ENCODE peak calls at places on chromosome 22, in ten cellular contexts. One of them, this sample, is unnamed. For H3K9me3, the result is how much of the 10 kb centered on the place peaks cover.

GRCh38 chr22:28989035-28989464 is 72.6 kb downstream of the C22orf31 start:
- DNase-seq in ovary: no peak
- DNase-seq in H1: no peak
- DNase-seq in GM12878: no peak
- DNase-seq in transverse colon: no peak
- DNase-seq in endothelial cell of umbilical vein: no peak
- DNase-seq in prostate gland: no peak
- DNase-seq in IMR-90: no peak
- DNase-seq in sigmoid colon: no peak
- DNase-seq in esophagus squamous epithelium: no peak
- DNase-seq in this sample: no peak

GRCh38 chr22:34760276-34761008 is 305.5 kb upstream of the ISX start:
- DNase-seq in ovary: no peak
- DNase-seq in H1: no peak
- DNase-seq in GM12878: no peak
- DNase-seq in transverse colon: no peak
- DNase-seq in endothelial cell of umbilical vein: no peak
- DNase-seq in prostate gland: no peak
- DNase-seq in IMR-90: no peak
- DNase-seq in sigmoid colon: no peak
- DNase-seq in esophagus squamous epithelium: no peak
- DNase-seq in this sample: no peak

GRCh38 chr22:19886605-19887250 is 32.1 kb upstream of the GNB1L start:
- DNase-seq in ovary: no peak
- DNase-seq in H1: no peak
- DNase-seq in GM12878: no peak
- DNase-seq in transverse colon: no peak
- DNase-seq in endothelial cell of umbilical vein: peak
- DNase-seq in prostate gland: no peak
- DNase-seq in IMR-90: peak
- DNase-seq in sigmoid colon: no peak
- DNase-seq in esophagus squamous epithelium: no peak
- DNase-seq in this sample: no peak

GRCh38 chr22:17971711-17972110 is 52.6 kb downstream of the MICAL3 start:
- DNase-seq in ovary: no peak
- DNase-seq in H1: no peak
- DNase-seq in GM12878: no peak
- DNase-seq in transverse colon: no peak
- DNase-seq in endothelial cell of umbilical vein: no peak
- DNase-seq in prostate gland: no peak
- DNase-seq in IMR-90: no peak
- DNase-seq in sigmoid colon: no peak
- DNase-seq in esophagus squamous epithelium: no peak
- DNase-seq in this sample: no peak

GRCh38 chr22:48855593-48856307 is 971.9 kb downstream of the BRD1 start:
- DNase-seq in ovary: no peak
- DNase-seq in H1: no peak
- DNase-seq in GM12878: no peak
- DNase-seq in transverse colon: no peak
- DNase-seq in endothelial cell of umbilical vein: no peak
- DNase-seq in prostate gland: no peak
- DNase-seq in IMR-90: no peak
- DNase-seq in sigmoid colon: no peak
- DNase-seq in esophagus squamous epithelium: no peak
- DNase-seq in this sample: no peak

GRCh38 chr22:40463727-40464126 is 93.3 kb downstream of the SGSM3 start:
- DNase-seq in ovary: no peak
- DNase-seq in H1: no peak
- DNase-seq in GM12878: no peak
- DNase-seq in transverse colon: no peak
- DNase-seq in endothelial cell of umbilical vein: no peak
- DNase-seq in prostate gland: no peak
- DNase-seq in IMR-90: no peak
- DNase-seq in sigmoid colon: no peak
- DNase-seq in esophagus squamous epithelium: no peak
- DNase-seq in this sample: no peak

GRCh38 chr22:21450320-21450831 is 16.8 kb upstream of the TMEM191C start:
- DNase-seq in ovary: no peak
- DNase-seq in H1: no peak
- DNase-seq in GM12878: no peak
- DNase-seq in transverse colon: no peak
- DNase-seq in endothelial cell of umbilical vein: no peak
- DNase-seq in prostate gland: peak
- DNase-seq in IMR-90: no peak
- DNase-seq in sigmoid colon: peak
- DNase-seq in esophagus squamous epithelium: no peak
- DNase-seq in this sample: peak

GRCh38 chr22:23218867-23219251 is 38.5 kb downstream of the BCR start:
- DNase-seq in ovary: no peak
- DNase-seq in H1: no peak
- DNase-seq in GM12878: no peak
- DNase-seq in transverse colon: peak
- DNase-seq in endothelial cell of umbilical vein: peak
- DNase-seq in prostate gland: no peak
- DNase-seq in IMR-90: peak
- DNase-seq in sigmoid colon: no peak
- DNase-seq in esophagus squamous epithelium: no peak
- DNase-seq in this sample: no peak

GRCh38 chr22:18975434-18976196 is 39.5 kb upstream of the PRODH start:
- DNase-seq in ovary: no peak
- DNase-seq in H1: no peak
- DNase-seq in GM12878: no peak
- DNase-seq in transverse colon: no peak
- DNase-seq in endothelial cell of umbilical vein: no peak
- DNase-seq in prostate gland: no peak
- DNase-seq in IMR-90: no peak
- DNase-seq in sigmoid colon: no peak
- DNase-seq in esophagus squamous epithelium: no peak
- DNase-seq in this sample: no peak

GRCh38 chr22:28963362-28963761 is 80.0 kb downstream of the ZNRF3 start:
- DNase-seq in ovary: no peak
- DNase-seq in H1: no peak
- DNase-seq in GM12878: no peak
- DNase-seq in transverse colon: no peak
- DNase-seq in endothelial cell of umbilical vein: no peak
- DNase-seq in prostate gland: no peak
- DNase-seq in IMR-90: no peak
- DNase-seq in sigmoid colon: no peak
- DNase-seq in esophagus squamous epithelium: no peak
- DNase-seq in this sample: no peak

GRCh38 chr22:39729141-39729934 is 158.8 kb downstream of the CACNA1I start:
- DNase-seq in ovary: no peak
- DNase-seq in H1: no peak
- DNase-seq in GM12878: no peak
- DNase-seq in transverse colon: no peak
- DNase-seq in endothelial cell of umbilical vein: no peak
- DNase-seq in prostate gland: no peak
- DNase-seq in IMR-90: no peak
- DNase-seq in sigmoid colon: no peak
- DNase-seq in esophagus squamous epithelium: no peak
- DNase-seq in this sample: no peak

GRCh38 chr22:23756891-23757290 is 2.7 kb upstream of the VPREB3 start:
- DNase-seq in ovary: no peak
- DNase-seq in H1: no peak
- DNase-seq in GM12878: no peak
- DNase-seq in transverse colon: no peak
- DNase-seq in endothelial cell of umbilical vein: no peak
- DNase-seq in prostate gland: no peak
- DNase-seq in IMR-90: no peak
- DNase-seq in sigmoid colon: no peak
- DNase-seq in esophagus squamous epithelium: no peak
- DNase-seq in this sample: no peak

DNA sequence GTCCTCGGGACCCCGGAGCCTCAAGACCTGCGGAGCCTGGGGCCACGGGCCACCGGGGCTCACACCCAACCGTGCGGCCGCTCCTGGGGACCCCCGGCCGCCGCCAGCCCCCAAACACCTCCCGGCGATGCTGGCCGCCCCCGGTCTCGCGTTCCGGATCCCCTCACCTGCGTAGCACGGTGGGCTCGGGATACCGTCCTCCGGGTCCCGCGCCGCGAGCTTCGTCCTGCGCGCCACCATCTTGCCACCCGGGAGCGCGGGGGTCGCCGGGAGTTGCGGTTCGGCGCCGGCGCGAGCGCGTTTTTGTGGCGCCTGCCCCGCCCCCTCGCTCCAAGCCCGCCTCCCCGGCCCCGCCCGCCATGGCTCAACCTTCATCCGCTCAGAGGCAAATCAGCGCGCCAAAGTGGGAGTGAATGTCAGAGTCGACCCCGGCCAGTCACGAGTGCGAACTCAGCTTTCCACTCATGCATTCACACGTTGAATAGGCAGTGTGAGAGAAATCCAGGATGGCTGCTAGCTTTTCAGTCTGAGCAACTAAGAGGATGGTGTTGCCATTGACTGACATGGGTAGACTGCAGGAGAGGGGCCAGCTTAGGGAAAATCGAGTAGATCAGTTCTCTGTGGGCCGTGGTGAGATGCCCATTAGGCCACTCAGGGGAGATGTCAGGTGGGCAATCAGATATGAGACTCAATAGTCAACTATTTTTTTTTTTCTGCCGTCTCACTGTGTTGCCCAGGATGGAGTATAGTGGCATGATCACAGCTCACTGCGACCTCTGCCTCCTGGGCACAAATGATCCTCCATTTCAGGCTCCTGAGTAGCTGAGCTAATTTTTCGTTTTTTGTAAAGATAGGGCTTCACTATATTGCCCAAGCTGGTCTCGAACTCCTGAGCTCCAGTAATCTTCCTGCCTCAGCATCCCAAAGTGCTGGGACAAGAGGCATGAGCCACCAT is 28.3 kb downstream of the SERHL2 start:
- DNase-seq in ovary: peak
- DNase-seq in H1: peak
- DNase-seq in GM12878: peak
- DNase-seq in transverse colon: peak
- DNase-seq in endothelial cell of umbilical vein: peak
- DNase-seq in prostate gland: peak
- DNase-seq in IMR-90: peak
- DNase-seq in sigmoid colon: peak
- DNase-seq in esophagus squamous epithelium: no peak
- DNase-seq in this sample: peak
- TF ChIP-seq POLR2A in ovary: no peak
- TF ChIP-seq POLR2A in H1: peak
- TF ChIP-seq POLR2A in GM12878: peak
- TF ChIP-seq POLR2A in transverse colon: peak
- TF ChIP-seq POLR2A in endothelial cell of umbilical vein: peak
- TF ChIP-seq POLR2A in prostate gland: peak
- TF ChIP-seq POLR2A in IMR-90: peak
- TF ChIP-seq POLR2A in sigmoid colon: no peak
- TF ChIP-seq POLR2A in esophagus squamous epithelium: peak
- TF ChIP-seq POLR2A in this sample: no peak

GRCh38 chr22:47397673-47398072 is 635.2 kb downstream of the TBC1D22A start:
- DNase-seq in ovary: no peak
- DNase-seq in H1: no peak
- DNase-seq in GM12878: no peak
- DNase-seq in transverse colon: no peak
- DNase-seq in endothelial cell of umbilical vein: no peak
- DNase-seq in prostate gland: no peak
- DNase-seq in IMR-90: no peak
- DNase-seq in sigmoid colon: no peak
- DNase-seq in esophagus squamous epithelium: no peak
- DNase-seq in this sample: no peak
- H3K9me3 ChIP-seq in ovary: under half
- H3K9me3 ChIP-seq in H1: half or more
- H3K9me3 ChIP-seq in GM12878: under half
- H3K9me3 ChIP-seq in transverse colon: under half
- H3K9me3 ChIP-seq in endothelial cell of umbilical vein: under half
- H3K9me3 ChIP-seq in prostate gland: under half
- H3K9me3 ChIP-seq in IMR-90: under half
- H3K9me3 ChIP-seq in sigmoid colon: under half
- H3K9me3 ChIP-seq in esophagus squamous epithelium: under half
- H3K9me3 ChIP-seq in this sample: under half

GRCh38 chr22:30396871-30397655 is at the start of gene SEC14L2:
- DNase-seq in ovary: peak
- DNase-seq in H1: no peak
- DNase-seq in GM12878: no peak
- DNase-seq in transverse colon: peak
- DNase-seq in endothelial cell of umbilical vein: peak
- DNase-seq in prostate gland: peak
- DNase-seq in IMR-90: peak
- DNase-seq in sigmoid colon: peak
- DNase-seq in esophagus squamous epithelium: no peak
- DNase-seq in this sample: peak
- TF ChIP-seq POLR2A in ovary: peak
- TF ChIP-seq POLR2A in H1: no peak
- TF ChIP-seq POLR2A in GM12878: peak
- TF ChIP-seq POLR2A in transverse colon: peak
- TF ChIP-seq POLR2A in endothelial cell of umbilical vein: peak
- TF ChIP-seq POLR2A in prostate gland: peak
- TF ChIP-seq POLR2A in IMR-90: peak
- TF ChIP-seq POLR2A in sigmoid colon: peak
- TF ChIP-seq POLR2A in esophagus squamous epithelium: peak
- TF ChIP-seq POLR2A in this sample: no peak

GRCh38 chr22:47333625-47334024 is 571.2 kb downstream of the TBC1D22A start:
- DNase-seq in ovary: no peak
- DNase-seq in H1: no peak
- DNase-seq in GM12878: no peak
- DNase-seq in transverse colon: no peak
- DNase-seq in endothelial cell of umbilical vein: peak
- DNase-seq in prostate gland: peak
- DNase-seq in IMR-90: peak
- DNase-seq in sigmoid colon: no peak
- DNase-seq in esophagus squamous epithelium: no peak
- DNase-seq in this sample: no peak

GRCh38 chr22:47335958-47336357 is 573.5 kb downstream of the TBC1D22A start:
- DNase-seq in ovary: no peak
- DNase-seq in H1: no peak
- DNase-seq in GM12878: no peak
- DNase-seq in transverse colon: no peak
- DNase-seq in endothelial cell of umbilical vein: no peak
- DNase-seq in prostate gland: no peak
- DNase-seq in IMR-90: no peak
- DNase-seq in sigmoid colon: no peak
- DNase-seq in esophagus squamous epithelium: no peak
- DNase-seq in this sample: no peak

GRCh38 chr22:47334596-47334995 is 572.1 kb downstream of the TBC1D22A start:
- DNase-seq in ovary: no peak
- DNase-seq in H1: no peak
- DNase-seq in GM12878: no peak
- DNase-seq in transverse colon: no peak
- DNase-seq in endothelial cell of umbilical vein: no peak
- DNase-seq in prostate gland: no peak
- DNase-seq in IMR-90: no peak
- DNase-seq in sigmoid colon: no peak
- DNase-seq in esophagus squamous epithelium: no peak
- DNase-seq in this sample: no peak

GRCh38 chr22:47337161-47337621 is 574.7 kb downstream of the TBC1D22A start:
- DNase-seq in ovary: peak
- DNase-seq in H1: no peak
- DNase-seq in GM12878: no peak
- DNase-seq in transverse colon: peak
- DNase-seq in endothelial cell of umbilical vein: peak
- DNase-seq in prostate gland: peak
- DNase-seq in IMR-90: peak
- DNase-seq in sigmoid colon: no peak
- DNase-seq in esophagus squamous epithelium: no peak
- DNase-seq in this sample: no peak

DNA sequence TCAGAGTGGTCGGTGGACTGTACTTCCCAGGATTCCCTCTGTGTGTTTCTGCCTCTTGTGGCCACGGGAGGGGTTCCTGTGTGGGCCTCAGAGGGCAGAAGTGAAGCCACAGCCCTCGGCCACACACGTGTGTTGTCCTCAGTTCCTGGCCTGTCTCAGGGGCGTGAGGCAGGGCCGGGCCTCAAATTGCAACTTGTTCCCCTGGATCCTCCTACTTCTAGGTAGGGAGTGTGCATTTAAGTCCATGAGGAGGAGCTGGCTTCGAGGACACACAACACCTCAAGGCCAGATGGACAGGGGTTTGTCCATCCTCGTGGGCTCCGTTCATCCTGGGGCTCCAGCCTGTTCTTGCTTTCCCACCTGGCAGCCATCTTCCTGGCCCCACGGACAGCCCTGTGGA is 573.0 kb downstream of the TBC1D22A start:
- DNase-seq in ovary: no peak
- DNase-seq in H1: no peak
- DNase-seq in GM12878: no peak
- DNase-seq in transverse colon: no peak
- DNase-seq in endothelial cell of umbilical vein: no peak
- DNase-seq in prostate gland: no peak
- DNase-seq in IMR-90: no peak
- DNase-seq in sigmoid colon: no peak
- DNase-seq in esophagus squamous epithelium: no peak
- DNase-seq in this sample: no peak
- H3K9me3 ChIP-seq in ovary: under half
- H3K9me3 ChIP-seq in H1: half or more
- H3K9me3 ChIP-seq in GM12878: under half
- H3K9me3 ChIP-seq in transverse colon: under half
- H3K9me3 ChIP-seq in endothelial cell of umbilical vein: under half
- H3K9me3 ChIP-seq in prostate gland: under half
- H3K9me3 ChIP-seq in IMR-90: under half
- H3K9me3 ChIP-seq in sigmoid colon: under half
- H3K9me3 ChIP-seq in esophagus squamous epithelium: under half
- H3K9me3 ChIP-seq in this sample: under half